ENCODE peak calls at places on chromosomes 11 and 22, in five cellular contexts. O, X, T, G and R are unnamed samples.

GRCh38 chr22:39650996-39651782 is 80.6 kb downstream of the CACNA1I start:
- DNase-seq in O (no peak), X (no peak), T (no peak), G (no peak), R (no peak)

GRCh38 chr11:9004310-9004945 is 627 bp upstream of the NRIP3 start:
- DNase-seq in O (peak; percentile 17), X (no peak), T (no peak), G (peak; percentile 73), R (no peak)

GRCh38 chr22:48315415-48316244 is 1512.0 kb downstream of the BRD1 start:
- DNase-seq in O (no peak), X (no peak), T (no peak), G (peak; percentile 30), R (no peak)

GRCh38 chr11:40321537-40321936 is 1137.9 kb downstream of the LRRC4C start:
- DNase-seq in O (no peak), X (no peak), T (no peak), G (no peak), R (no peak)

GRCh38 chr11:44171518-44171917 is 76.0 kb downstream of the EXT2 start:
- DNase-seq in O (no peak), X (no peak), T (no peak), G (no peak), R (no peak)

GRCh38 chr11:44950625-44951472 is at the start of gene TP53I11:
- DNase-seq in O (peak; percentile 92), X (peak; percentile 48), T (peak; percentile 60), G (no peak), R (no peak)

GRCh38 chr11:18501629-18502028 is 25.1 kb downstream of the TSG101 start:
- DNase-seq in O (no peak), X (no peak), T (no peak), G (no peak), R (no peak)

GRCh38 chr11:127056338-127056971 is 55.9 kb upstream of the KIRREL3 start:
- DNase-seq in O (peak; percentile 13), X (no peak), T (no peak), G (no peak), R (no peak)

GRCh38 chr11:75467311-75467710 is 34.3 kb upstream of the KLHL35 start:
- DNase-seq in O (no peak), X (no peak), T (no peak), G (no peak), R (no peak)

DNA sequence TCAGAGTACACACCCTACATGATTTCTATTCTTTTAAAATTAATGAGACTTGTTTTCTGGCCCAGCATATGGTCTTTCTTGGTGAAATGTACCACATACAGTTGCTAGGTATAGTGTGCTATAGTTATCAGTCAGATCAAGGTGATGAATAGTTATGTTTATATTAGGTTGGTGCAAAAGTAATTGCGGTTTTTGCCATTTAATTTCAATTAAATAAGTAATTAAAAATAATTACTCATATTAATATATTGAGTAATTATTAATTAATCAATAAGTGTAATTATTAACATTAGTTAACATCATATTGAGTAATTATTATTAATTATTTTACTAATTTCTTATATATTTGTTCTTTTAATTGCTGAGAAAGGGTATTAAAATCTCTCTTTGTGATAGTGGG is 56.1 kb downstream of the MYEOV start:
- DNase-seq in O (no peak), X (no peak), T (no peak), G (no peak), R (no peak)
- H3K9ac ChIP-seq in O (no peak overlapping the region), X (peak overlapping the region; percentile 1), T (no peak overlapping the region), G (no peak overlapping the region), R (no peak overlapping the region)

DNA sequence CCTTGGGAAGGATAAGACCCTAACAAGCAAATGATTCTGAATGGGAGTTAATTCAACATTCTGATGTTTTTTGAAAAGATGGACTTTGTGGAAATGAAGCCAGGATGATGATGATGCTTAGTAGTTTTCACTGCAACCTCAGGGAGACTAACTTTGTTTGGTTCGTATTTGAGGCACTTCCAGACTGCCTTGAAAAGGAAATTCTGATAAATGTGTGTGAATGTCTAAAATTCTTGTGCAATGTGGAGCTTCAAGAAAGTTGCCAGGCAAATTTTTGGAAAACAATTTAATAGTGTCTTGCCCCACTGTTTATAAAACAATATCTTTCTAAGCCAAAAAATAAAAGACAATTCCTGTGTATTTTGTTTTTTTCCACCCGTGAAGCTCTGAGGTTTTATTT is 11.2 kb upstream of the NAV2 start:
- DNase-seq in O (no peak), X (no peak), T (no peak), G (no peak), R (no peak)
- H3K27ac ChIP-seq in O (no peak overlapping the region), X (no peak overlapping the region), T (no peak overlapping the region), G (no peak overlapping the region), R (no peak overlapping the region)

GRCh38 chr11:105456950-105457349 is 152.9 kb upstream of the GRIA4 start:
- DNase-seq in O (no peak), X (no peak), T (no peak), G (peak; percentile 61), R (no peak)
- TF ChIP-seq CTCF in O (peak; percentile 22), X (peak; percentile 34), T (no peak), G (peak; percentile 62), R (no peak)

GRCh38 chr11:131223198-131223975 is 147.0 kb upstream of the NTM start:
- DNase-seq in O (no peak), X (no peak), T (no peak), G (no peak), R (no peak)

GRCh38 chr11:131217313-131218297 is 152.8 kb upstream of the NTM start:
- DNase-seq in O (no peak), X (no peak), T (peak; percentile 21), G (no peak), R (no peak)

GRCh38 chr11:131218542-131218941 is 151.9 kb upstream of the NTM start:
- DNase-seq in O (no peak), X (no peak), T (no peak), G (no peak), R (no peak)
- H3K9ac ChIP-seq in O (no peak overlapping the region), X (no peak overlapping the region), T (no peak overlapping the region), G (no peak overlapping the region), R (no peak overlapping the region)

DNA sequence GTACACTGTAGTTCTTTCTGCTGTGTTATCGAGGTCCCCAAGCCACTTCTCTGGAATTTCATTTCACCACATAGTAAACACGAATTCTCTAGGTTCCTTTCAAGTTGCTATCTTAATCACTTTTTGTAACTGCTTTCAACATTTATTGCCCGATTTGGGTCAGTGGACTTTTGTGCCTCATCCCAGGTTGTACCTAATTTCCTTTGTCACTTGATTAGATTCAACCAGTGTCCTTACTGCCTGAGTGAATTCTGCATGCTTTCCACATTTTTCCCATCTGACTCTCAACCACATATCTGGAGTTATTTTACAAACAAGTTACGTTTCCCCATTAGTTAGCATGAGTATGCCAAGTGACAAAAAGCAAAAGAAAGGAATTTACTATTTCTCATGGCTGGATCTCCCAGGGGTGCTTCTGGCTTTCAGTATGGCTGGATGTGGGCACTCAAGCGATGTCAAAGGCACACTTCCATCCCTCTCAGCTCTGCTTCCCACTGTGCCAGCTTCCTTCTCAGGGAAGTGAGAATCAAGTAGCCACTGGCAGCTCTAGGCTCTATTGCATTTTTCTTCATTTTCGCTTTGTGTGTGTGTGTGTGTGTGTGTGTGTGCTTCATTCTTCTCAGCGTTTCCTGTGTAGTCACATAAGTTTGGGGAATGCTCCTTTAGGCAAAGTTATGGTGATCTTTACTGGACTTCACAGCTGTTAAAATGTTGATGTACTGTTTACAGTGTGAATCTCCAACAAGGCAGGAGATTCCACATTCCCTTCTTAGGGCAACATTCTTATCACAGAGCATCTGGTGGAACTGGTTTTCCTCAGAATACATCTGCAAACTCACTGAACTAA is 128.9 kb downstream of the DBX1 start:
- DNase-seq in O (no peak), X (no peak), T (peak; percentile 95), G (peak; percentile 51), R (no peak)
- H3K27ac ChIP-seq in O (no peak overlapping the region), X (no peak overlapping the region), T (peak overlapping the region; percentile 88), G (peak overlapping the region; percentile 52), R (peak overlapping the region; percentile 65)